ENCODE peak calls at places on chromosomes 6 and 20, in eight cellular contexts. One of them, this sample, is unnamed.

GRCh38 chr6:120774275-120774674 is 560.0 kb downstream of the TBC1D32 start:
- DNase-seq in EH: no peak
- DNase-seq in T-helper 1 cell: no peak
- DNase-seq in DMS153: no peak
- DNase-seq in EL: peak; percentile 16
- DNase-seq in left ventricle myocardium inferior: no peak
- DNase-seq in stimulated activated CD8-positive, alpha-beta memory T cell treated with anti-CD3 and anti-CD28 coated beads, Interleukin-15, amount 100 ng/mL, for 4 hours: no peak
- DNase-seq in endothelial cell: no peak
- DNase-seq in this sample: peak; percentile 0

GRCh38 chr6:148166339-148166949 is 176.2 kb upstream of the SASH1 start:
- DNase-seq in EH: peak; percentile 71
- DNase-seq in T-helper 1 cell: no peak
- DNase-seq in DMS153: peak; percentile 44
- DNase-seq in EL: peak; percentile 58
- DNase-seq in left ventricle myocardium inferior: no peak
- DNase-seq in stimulated activated CD8-positive, alpha-beta memory T cell treated with anti-CD3 and anti-CD28 coated beads, Interleukin-15, amount 100 ng/mL, for 4 hours: no peak
- DNase-seq in endothelial cell: no peak
- DNase-seq in this sample: peak; percentile 62

GRCh38 chr6:3218266-3218665 is 9.2 kb downstream of the TUBB2B start:
- DNase-seq in EH: no peak
- DNase-seq in T-helper 1 cell: no peak
- DNase-seq in DMS153: no peak
- DNase-seq in EL: no peak
- DNase-seq in left ventricle myocardium inferior: no peak
- DNase-seq in stimulated activated CD8-positive, alpha-beta memory T cell treated with anti-CD3 and anti-CD28 coated beads, Interleukin-15, amount 100 ng/mL, for 4 hours: no peak
- DNase-seq in endothelial cell: no peak
- DNase-seq in this sample: no peak

GRCh38 chr6:122609881-122610689 is at the start of gene PKIB:
- DNase-seq in EH: peak; percentile 67
- DNase-seq in T-helper 1 cell: peak; percentile 18
- DNase-seq in DMS153: peak; percentile 65
- DNase-seq in EL: peak; percentile 76
- DNase-seq in left ventricle myocardium inferior: peak; percentile 60
- DNase-seq in stimulated activated CD8-positive, alpha-beta memory T cell treated with anti-CD3 and anti-CD28 coated beads, Interleukin-15, amount 100 ng/mL, for 4 hours: no peak
- DNase-seq in endothelial cell: peak; percentile 81
- DNase-seq in this sample: peak; percentile 48

GRCh38 chr6:141874930-141875602 is 257.7 kb upstream of the GJE1 start:
- DNase-seq in EH: peak; percentile 11
- DNase-seq in T-helper 1 cell: no peak
- DNase-seq in DMS153: no peak
- DNase-seq in EL: peak; percentile 29
- DNase-seq in left ventricle myocardium inferior: no peak
- DNase-seq in stimulated activated CD8-positive, alpha-beta memory T cell treated with anti-CD3 and anti-CD28 coated beads, Interleukin-15, amount 100 ng/mL, for 4 hours: no peak
- DNase-seq in endothelial cell: no peak
- DNase-seq in this sample: no peak

GRCh38 chr6:149252626-149253025 is 64.9 kb upstream of the TAB2 start:
- DNase-seq in EH: no peak
- DNase-seq in T-helper 1 cell: no peak
- DNase-seq in DMS153: no peak
- DNase-seq in EL: no peak
- DNase-seq in left ventricle myocardium inferior: no peak
- DNase-seq in stimulated activated CD8-positive, alpha-beta memory T cell treated with anti-CD3 and anti-CD28 coated beads, Interleukin-15, amount 100 ng/mL, for 4 hours: no peak
- DNase-seq in endothelial cell: no peak
- DNase-seq in this sample: no peak

GRCh38 chr20:50138479-50139393 is 14.8 kb downstream of the PEDS1 start:
- DNase-seq in EH: no peak
- DNase-seq in T-helper 1 cell: no peak
- DNase-seq in DMS153: no peak
- DNase-seq in EL: no peak
- DNase-seq in left ventricle myocardium inferior: no peak
- DNase-seq in stimulated activated CD8-positive, alpha-beta memory T cell treated with anti-CD3 and anti-CD28 coated beads, Interleukin-15, amount 100 ng/mL, for 4 hours: no peak
- DNase-seq in endothelial cell: no peak
- DNase-seq in this sample: no peak

GRCh38 chr6:27791182-27791939 is 120.8 kb downstream of the OR2B2 start:
- DNase-seq in EH: peak; percentile 86
- DNase-seq in T-helper 1 cell: no peak
- DNase-seq in DMS153: peak; percentile 71
- DNase-seq in EL: peak; percentile 88
- DNase-seq in left ventricle myocardium inferior: peak; percentile 45
- DNase-seq in stimulated activated CD8-positive, alpha-beta memory T cell treated with anti-CD3 and anti-CD28 coated beads, Interleukin-15, amount 100 ng/mL, for 4 hours: no peak
- DNase-seq in endothelial cell: peak; percentile 61
- DNase-seq in this sample: peak; percentile 86

GRCh38 chr6:72271531-72271930 is 350.3 kb upstream of the KCNQ5 start:
- DNase-seq in EH: no peak
- DNase-seq in T-helper 1 cell: no peak
- DNase-seq in DMS153: peak; percentile 23
- DNase-seq in EL: no peak
- DNase-seq in left ventricle myocardium inferior: no peak
- DNase-seq in stimulated activated CD8-positive, alpha-beta memory T cell treated with anti-CD3 and anti-CD28 coated beads, Interleukin-15, amount 100 ng/mL, for 4 hours: no peak
- DNase-seq in endothelial cell: no peak
- DNase-seq in this sample: no peak

GRCh38 chr6:167824591-167825041 is 2.1 kb upstream of the AFDN start:
- DNase-seq in EH: peak; percentile 73
- DNase-seq in T-helper 1 cell: no peak
- DNase-seq in DMS153: no peak
- DNase-seq in EL: peak; percentile 64
- DNase-seq in left ventricle myocardium inferior: no peak
- DNase-seq in stimulated activated CD8-positive, alpha-beta memory T cell treated with anti-CD3 and anti-CD28 coated beads, Interleukin-15, amount 100 ng/mL, for 4 hours: no peak
- DNase-seq in endothelial cell: no peak
- DNase-seq in this sample: peak; percentile 86

GRCh38 chr20:10225439-10226080 is 6.9 kb downstream of the SNAP25 start:
- DNase-seq in EH: no peak
- DNase-seq in T-helper 1 cell: no peak
- DNase-seq in DMS153: no peak
- DNase-seq in EL: no peak
- DNase-seq in left ventricle myocardium inferior: no peak
- DNase-seq in stimulated activated CD8-positive, alpha-beta memory T cell treated with anti-CD3 and anti-CD28 coated beads, Interleukin-15, amount 100 ng/mL, for 4 hours: no peak
- DNase-seq in endothelial cell: peak; percentile 11
- DNase-seq in this sample: no peak

GRCh38 chr20:54133434-54134427 is 40.1 kb downstream of the CYP24A1 start:
- DNase-seq in EH: peak; percentile 63
- DNase-seq in T-helper 1 cell: no peak
- DNase-seq in DMS153: peak; percentile 85
- DNase-seq in EL: peak; percentile 49
- DNase-seq in left ventricle myocardium inferior: no peak
- DNase-seq in stimulated activated CD8-positive, alpha-beta memory T cell treated with anti-CD3 and anti-CD28 coated beads, Interleukin-15, amount 100 ng/mL, for 4 hours: no peak
- DNase-seq in endothelial cell: no peak
- DNase-seq in this sample: no peak

GRCh38 chr6:127342296-127342945 is 988 bp downstream of the ECHDC1 start:
- DNase-seq in EH: peak; percentile 82
- DNase-seq in T-helper 1 cell: no peak
- DNase-seq in DMS153: no peak
- DNase-seq in EL: peak; percentile 64
- DNase-seq in left ventricle myocardium inferior: no peak
- DNase-seq in stimulated activated CD8-positive, alpha-beta memory T cell treated with anti-CD3 and anti-CD28 coated beads, Interleukin-15, amount 100 ng/mL, for 4 hours: no peak
- DNase-seq in endothelial cell: no peak
- DNase-seq in this sample: peak; percentile 58

GRCh38 chr6:68559716-68560115 is 75.4 kb upstream of the ADGRB3 start:
- DNase-seq in EH: no peak
- DNase-seq in T-helper 1 cell: no peak
- DNase-seq in DMS153: peak; percentile 31
- DNase-seq in EL: no peak
- DNase-seq in left ventricle myocardium inferior: no peak
- DNase-seq in stimulated activated CD8-positive, alpha-beta memory T cell treated with anti-CD3 and anti-CD28 coated beads, Interleukin-15, amount 100 ng/mL, for 4 hours: no peak
- DNase-seq in endothelial cell: peak; percentile 11
- DNase-seq in this sample: no peak

GRCh38 chr6:133286765-133287164 is 45.6 kb downstream of the EYA4 start:
- DNase-seq in EH: peak; percentile 14
- DNase-seq in T-helper 1 cell: no peak
- DNase-seq in DMS153: no peak
- DNase-seq in EL: peak; percentile 4
- DNase-seq in left ventricle myocardium inferior: no peak
- DNase-seq in stimulated activated CD8-positive, alpha-beta memory T cell treated with anti-CD3 and anti-CD28 coated beads, Interleukin-15, amount 100 ng/mL, for 4 hours: no peak
- DNase-seq in endothelial cell: peak; percentile 23
- DNase-seq in this sample: no peak

GRCh38 chr20:41031243-41031619 is 2.6 kb downstream of the TOP1 start:
- DNase-seq in EH: no peak
- DNase-seq in T-helper 1 cell: no peak
- DNase-seq in DMS153: no peak
- DNase-seq in EL: no peak
- DNase-seq in left ventricle myocardium inferior: no peak
- DNase-seq in stimulated activated CD8-positive, alpha-beta memory T cell treated with anti-CD3 and anti-CD28 coated beads, Interleukin-15, amount 100 ng/mL, for 4 hours: no peak
- DNase-seq in endothelial cell: no peak
- DNase-seq in this sample: no peak

GRCh38 chr20:44809380-44810060 is 826 bp downstream of the RIMS4 start:
- DNase-seq in EH: no peak
- DNase-seq in T-helper 1 cell: no peak
- DNase-seq in DMS153: no peak
- DNase-seq in EL: no peak
- DNase-seq in left ventricle myocardium inferior: no peak
- DNase-seq in stimulated activated CD8-positive, alpha-beta memory T cell treated with anti-CD3 and anti-CD28 coated beads, Interleukin-15, amount 100 ng/mL, for 4 hours: no peak
- DNase-seq in endothelial cell: no peak
- DNase-seq in this sample: no peak

GRCh38 chr6:3009930-3010329 is 10.2 kb downstream of the NQO2 start:
- DNase-seq in EH: no peak
- DNase-seq in T-helper 1 cell: no peak
- DNase-seq in DMS153: no peak
- DNase-seq in EL: no peak
- DNase-seq in left ventricle myocardium inferior: no peak
- DNase-seq in stimulated activated CD8-positive, alpha-beta memory T cell treated with anti-CD3 and anti-CD28 coated beads, Interleukin-15, amount 100 ng/mL, for 4 hours: no peak
- DNase-seq in endothelial cell: no peak
- DNase-seq in this sample: no peak

GRCh38 chr6:44594471-44594870 is 207.0 kb downstream of the CDC5L start:
- DNase-seq in EH: no peak
- DNase-seq in T-helper 1 cell: no peak
- DNase-seq in DMS153: no peak
- DNase-seq in EL: no peak
- DNase-seq in left ventricle myocardium inferior: no peak
- DNase-seq in stimulated activated CD8-positive, alpha-beta memory T cell treated with anti-CD3 and anti-CD28 coated beads, Interleukin-15, amount 100 ng/mL, for 4 hours: no peak
- DNase-seq in endothelial cell: no peak
- DNase-seq in this sample: no peak

GRCh38 chr6:121485359-121485809 is 49.9 kb downstream of the GJA1 start:
- DNase-seq in EH: peak; percentile 46
- DNase-seq in T-helper 1 cell: no peak
- DNase-seq in DMS153: no peak
- DNase-seq in EL: no peak
- DNase-seq in left ventricle myocardium inferior: no peak
- DNase-seq in stimulated activated CD8-positive, alpha-beta memory T cell treated with anti-CD3 and anti-CD28 coated beads, Interleukin-15, amount 100 ng/mL, for 4 hours: no peak
- DNase-seq in endothelial cell: no peak
- DNase-seq in this sample: peak; percentile 12

GRCh38 chr6:74410630-74411029 is 714.6 kb downstream of the CD109 start:
- DNase-seq in EH: peak; percentile 62
- DNase-seq in T-helper 1 cell: no peak
- DNase-seq in DMS153: no peak
- DNase-seq in EL: peak; percentile 24
- DNase-seq in left ventricle myocardium inferior: no peak
- DNase-seq in stimulated activated CD8-positive, alpha-beta memory T cell treated with anti-CD3 and anti-CD28 coated beads, Interleukin-15, amount 100 ng/mL, for 4 hours: no peak
- DNase-seq in endothelial cell: no peak
- DNase-seq in this sample: peak; percentile 29

GRCh38 chr6:1445650-1446645 is 56.6 kb downstream of the FOXF2 start:
- DNase-seq in EH: no peak
- DNase-seq in T-helper 1 cell: no peak
- DNase-seq in DMS153: no peak
- DNase-seq in EL: no peak
- DNase-seq in left ventricle myocardium inferior: no peak
- DNase-seq in stimulated activated CD8-positive, alpha-beta memory T cell treated with anti-CD3 and anti-CD28 coated beads, Interleukin-15, amount 100 ng/mL, for 4 hours: no peak
- DNase-seq in endothelial cell: no peak
- DNase-seq in this sample: no peak

GRCh38 chr20:48875914-48876240 is 45.6 kb upstream of the ARFGEF2 start:
- DNase-seq in EH: peak; percentile 29
- DNase-seq in T-helper 1 cell: no peak
- DNase-seq in DMS153: no peak
- DNase-seq in EL: peak; percentile 69
- DNase-seq in left ventricle myocardium inferior: no peak
- DNase-seq in stimulated activated CD8-positive, alpha-beta memory T cell treated with anti-CD3 and anti-CD28 coated beads, Interleukin-15, amount 100 ng/mL, for 4 hours: no peak
- DNase-seq in endothelial cell: no peak
- DNase-seq in this sample: no peak

GRCh38 chr6:6643398-6643797 is 54.9 kb downstream of the LY86 start:
- DNase-seq in EH: no peak
- DNase-seq in T-helper 1 cell: no peak
- DNase-seq in DMS153: no peak
- DNase-seq in EL: no peak
- DNase-seq in left ventricle myocardium inferior: no peak
- DNase-seq in stimulated activated CD8-positive, alpha-beta memory T cell treated with anti-CD3 and anti-CD28 coated beads, Interleukin-15, amount 100 ng/mL, for 4 hours: no peak
- DNase-seq in endothelial cell: no peak
- DNase-seq in this sample: no peak

GRCh38 chr6:118580585-118581419 is 32.7 kb downstream of the PLN start:
- DNase-seq in EH: peak; percentile 80
- DNase-seq in T-helper 1 cell: no peak
- DNase-seq in DMS153: peak; percentile 52
- DNase-seq in EL: peak; percentile 74
- DNase-seq in left ventricle myocardium inferior: no peak
- DNase-seq in stimulated activated CD8-positive, alpha-beta memory T cell treated with anti-CD3 and anti-CD28 coated beads, Interleukin-15, amount 100 ng/mL, for 4 hours: no peak
- DNase-seq in endothelial cell: peak; percentile 38
- DNase-seq in this sample: peak; percentile 73

GRCh38 chr6:87971605-87972262 is 75.9 kb upstream of the SPACA1 start:
- DNase-seq in EH: no peak
- DNase-seq in T-helper 1 cell: no peak
- DNase-seq in DMS153: no peak
- DNase-seq in EL: no peak
- DNase-seq in left ventricle myocardium inferior: no peak
- DNase-seq in stimulated activated CD8-positive, alpha-beta memory T cell treated with anti-CD3 and anti-CD28 coated beads, Interleukin-15, amount 100 ng/mL, for 4 hours: no peak
- DNase-seq in endothelial cell: no peak
- DNase-seq in this sample: no peak

GRCh38 chr20:10919549-10920140 is 245.8 kb upstream of the JAG1 start:
- DNase-seq in EH: peak; percentile 84
- DNase-seq in T-helper 1 cell: no peak
- DNase-seq in DMS153: no peak
- DNase-seq in EL: peak; percentile 90
- DNase-seq in left ventricle myocardium inferior: peak; percentile 36
- DNase-seq in stimulated activated CD8-positive, alpha-beta memory T cell treated with anti-CD3 and anti-CD28 coated beads, Interleukin-15, amount 100 ng/mL, for 4 hours: no peak
- DNase-seq in endothelial cell: no peak
- DNase-seq in this sample: peak; percentile 16

GRCh38 chr6:50851269-50851847 is 32.7 kb downstream of the TFAP2B start:
- DNase-seq in EH: no peak
- DNase-seq in T-helper 1 cell: no peak
- DNase-seq in DMS153: no peak
- DNase-seq in EL: no peak
- DNase-seq in left ventricle myocardium inferior: no peak
- DNase-seq in stimulated activated CD8-positive, alpha-beta memory T cell treated with anti-CD3 and anti-CD28 coated beads, Interleukin-15, amount 100 ng/mL, for 4 hours: no peak
- DNase-seq in endothelial cell: no peak
- DNase-seq in this sample: no peak

GRCh38 chr20:63978319-63979220 is 872 bp downstream of the SAMD10 start:
- DNase-seq in EH: peak; percentile 68
- DNase-seq in T-helper 1 cell: no peak
- DNase-seq in DMS153: peak; percentile 38
- DNase-seq in EL: peak; percentile 71
- DNase-seq in left ventricle myocardium inferior: peak; percentile 78
- DNase-seq in stimulated activated CD8-positive, alpha-beta memory T cell treated with anti-CD3 and anti-CD28 coated beads, Interleukin-15, amount 100 ng/mL, for 4 hours: no peak
- DNase-seq in endothelial cell: peak; percentile 66
- DNase-seq in this sample: no peak

GRCh38 chr6:147625946-147626345 is 117.5 kb downstream of the SAMD5 start:
- DNase-seq in EH: peak; percentile 37
- DNase-seq in T-helper 1 cell: no peak
- DNase-seq in DMS153: no peak
- DNase-seq in EL: no peak
- DNase-seq in left ventricle myocardium inferior: no peak
- DNase-seq in stimulated activated CD8-positive, alpha-beta memory T cell treated with anti-CD3 and anti-CD28 coated beads, Interleukin-15, amount 100 ng/mL, for 4 hours: no peak
- DNase-seq in endothelial cell: no peak
- DNase-seq in this sample: no peak

GRCh38 chr20:15703171-15703911 is 869.9 kb downstream of the KIF16B start:
- DNase-seq in EH: peak; percentile 87
- DNase-seq in T-helper 1 cell: no peak
- DNase-seq in DMS153: no peak
- DNase-seq in EL: peak; percentile 82
- DNase-seq in left ventricle myocardium inferior: no peak
- DNase-seq in stimulated activated CD8-positive, alpha-beta memory T cell treated with anti-CD3 and anti-CD28 coated beads, Interleukin-15, amount 100 ng/mL, for 4 hours: no peak
- DNase-seq in endothelial cell: no peak
- DNase-seq in this sample: peak; percentile 63

GRCh38 chr6:41694815-41695536 is 40.4 kb downstream of the TFEB start:
- DNase-seq in EH: peak; percentile 42
- DNase-seq in T-helper 1 cell: no peak
- DNase-seq in DMS153: no peak
- DNase-seq in EL: peak; percentile 33
- DNase-seq in left ventricle myocardium inferior: no peak
- DNase-seq in stimulated activated CD8-positive, alpha-beta memory T cell treated with anti-CD3 and anti-CD28 coated beads, Interleukin-15, amount 100 ng/mL, for 4 hours: no peak
- DNase-seq in endothelial cell: no peak
- DNase-seq in this sample: no peak

GRCh38 chr6:149449831-149450678 is 34.8 kb downstream of the ZC3H12D start:
- DNase-seq in EH: no peak
- DNase-seq in T-helper 1 cell: no peak
- DNase-seq in DMS153: no peak
- DNase-seq in EL: no peak
- DNase-seq in left ventricle myocardium inferior: no peak
- DNase-seq in stimulated activated CD8-positive, alpha-beta memory T cell treated with anti-CD3 and anti-CD28 coated beads, Interleukin-15, amount 100 ng/mL, for 4 hours: no peak
- DNase-seq in endothelial cell: no peak
- DNase-seq in this sample: no peak

GRCh38 chr6:786946-787763 is 94.2 kb upstream of the EXOC2 start:
- DNase-seq in EH: peak; percentile 11
- DNase-seq in T-helper 1 cell: no peak
- DNase-seq in DMS153: no peak
- DNase-seq in EL: peak; percentile 17
- DNase-seq in left ventricle myocardium inferior: no peak
- DNase-seq in stimulated activated CD8-positive, alpha-beta memory T cell treated with anti-CD3 and anti-CD28 coated beads, Interleukin-15, amount 100 ng/mL, for 4 hours: no peak
- DNase-seq in endothelial cell: peak; percentile 22
- DNase-seq in this sample: no peak